ENCODE peak calls at places on chromosomes 6 and 20, in ten cellular contexts. A, P, N, Q, J, Z, W, F, M and C are unnamed samples.

GRCh38 chr6:39228992-39229767 is at the start of gene KCNK5:
- DNase-seq in M (peak), A (peak), N (peak), P (peak), Z (no peak), Q (peak), F (no peak), W (peak), J (peak), C (peak)

GRCh38 chr6:20153194-20153593 is 59.1 kb downstream of the MBOAT1 start:
- DNase-seq in J (no peak), M (no peak), A (no peak), Q (no peak), F (no peak), Z (no peak), W (peak), P (no peak), N (no peak), C (no peak)

GRCh38 chr6:113488812-113489685 is 368.1 kb upstream of the MARCKS start:
- DNase-seq in W (no peak), N (no peak), F (no peak), Q (no peak), P (no peak), A (no peak), Z (no peak), J (no peak), M (no peak), C (no peak)

GRCh38 chr6:136387316-136387715 is 97.7 kb upstream of the BCLAF1 start:
- DNase-seq in Q (no peak), A (no peak), F (no peak), W (no peak), P (no peak), J (no peak), N (no peak), Z (no peak), M (no peak), C (no peak)

GRCh38 chr6:138404666-138405337 is 779 bp downstream of the HEBP2 start:
- DNase-seq in W (no peak), N (peak), Z (no peak), F (no peak), Q (no peak), A (no peak), M (no peak), P (peak), J (no peak), C (peak)

GRCh38 chr6:147154454-147154853 is 49.8 kb upstream of the STXBP5 start:
- DNase-seq in Q (no peak), W (no peak), J (no peak), N (no peak), A (peak), Z (no peak), P (no peak), F (no peak), M (no peak), C (no peak)

GRCh38 chr6:20408851-20409250 is 7.2 kb downstream of the E2F3 start:
- DNase-seq in F (no peak), Z (no peak), J (no peak), Q (no peak), W (no peak), N (no peak), M (no peak), A (no peak), P (no peak), C (no peak)

GRCh38 chr6:137697267-137697938 is 169.7 kb upstream of the TNFAIP3 start:
- DNase-seq in Z (no peak), A (peak), Q (no peak), M (no peak), J (no peak), W (no peak), F (peak), N (peak), P (no peak), C (peak)

GRCh38 chr6:148720371-148720770 is 26.5 kb upstream of the UST start:
- DNase-seq in P (no peak), Z (no peak), W (no peak), F (no peak), Q (no peak), M (no peak), A (no peak), N (no peak), J (no peak), C (no peak)

GRCh38 chr6:14875678-14876063 is 370.2 kb upstream of the JARID2 start:
- DNase-seq in Z (peak), Q (no peak), A (no peak), W (no peak), J (no peak), P (no peak), F (no peak), N (no peak), M (no peak), C (no peak)

GRCh38 chr6:85015396-85015990 is 251.1 kb upstream of the TBX18 start:
- DNase-seq in F (no peak), A (peak), M (no peak), P (peak), Z (no peak), J (peak), Q (peak), W (peak), N (peak), C (peak)

GRCh38 chr20:38114353-38114791 is 50.7 kb downstream of the TGM2 start:
- DNase-seq in F (peak), N (no peak), W (no peak), J (no peak), M (no peak), A (peak), P (no peak), Q (no peak), Z (no peak), C (no peak)

GRCh38 chr6:138182939-138183791 is 21.4 kb downstream of the ARFGEF3 start:
- DNase-seq in N (peak), P (no peak), J (no peak), Q (no peak), W (no peak), A (no peak), F (peak), Z (no peak), M (no peak), C (no peak)

GRCh38 chr6:111536888-111537287 is 53.9 kb upstream of the REV3L start:
- DNase-seq in P (no peak), W (no peak), A (no peak), J (no peak), Q (no peak), F (peak), Z (no peak), N (no peak), M (no peak), C (no peak)

GRCh38 chr6:144547409-144547808 is 262.3 kb downstream of the UTRN start:
- DNase-seq in A (no peak), M (no peak), Q (no peak), J (no peak), Z (no peak), W (no peak), P (no peak), F (no peak), N (no peak), C (no peak)
- TF ChIP-seq EP300 in A (no peak), M (no peak), Q (no peak), J (no peak), Z (no peak), W (no peak), P (no peak), F (no peak), N (no peak), C (no peak)

DNA sequence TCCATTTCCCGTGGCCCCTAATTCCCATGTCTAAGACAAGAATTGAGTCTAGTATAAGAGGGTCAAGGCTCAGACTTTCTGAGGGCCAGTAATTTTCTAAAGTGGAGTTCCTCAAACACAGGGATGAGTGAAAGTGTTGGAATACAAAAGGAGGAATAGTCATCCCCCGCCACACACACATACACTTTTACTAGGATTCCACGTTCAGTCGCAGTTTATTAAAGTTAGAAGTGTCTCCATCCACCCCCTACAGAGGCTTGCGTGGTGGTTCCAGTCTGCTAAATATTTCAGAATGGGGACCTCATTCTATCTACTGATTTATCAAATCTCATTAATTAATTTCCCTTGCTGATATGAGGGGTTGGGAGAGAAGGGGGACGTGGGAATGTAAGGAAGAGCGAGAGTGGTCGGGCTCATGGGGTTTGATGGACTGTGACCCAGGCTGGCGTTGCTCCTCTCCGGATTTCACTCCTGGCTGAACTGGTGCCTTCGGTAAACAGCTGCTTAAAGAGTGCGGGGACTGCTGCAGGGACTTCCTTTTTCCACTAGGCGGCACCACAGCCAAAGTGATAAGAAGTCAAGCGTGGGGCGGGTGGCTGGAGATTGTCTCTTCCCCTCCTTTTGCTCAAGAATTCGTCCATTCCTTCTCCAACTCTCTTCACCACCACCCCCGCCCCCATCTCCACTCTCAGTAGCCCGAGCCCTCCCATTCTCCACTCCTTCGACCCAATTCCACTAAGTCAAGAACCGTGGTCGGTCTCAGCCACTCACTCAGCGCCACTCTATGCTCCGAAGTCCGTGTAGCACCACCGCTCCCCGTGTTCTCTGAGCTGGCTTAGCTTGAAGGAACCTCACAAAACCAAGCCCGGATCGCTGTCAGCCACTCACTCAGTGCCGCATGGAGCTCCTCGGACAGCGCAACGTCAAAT is 9.9 kb downstream of the TRIM31 start:
- DNase-seq in Q (peak), A (peak), N (peak), M (peak), W (no peak), P (peak), Z (peak), J (peak), F (peak), C (peak)
- TF ChIP-seq POLR2A in Q (no peak), A (no peak), N (peak), M (no peak), W (no peak), P (peak), Z (no peak), J (no peak), F (no peak), C (no peak)

GRCh38 chr6:109945091-109945490 is 33.0 kb upstream of the GPR6 start:
- DNase-seq in W (no peak), Q (no peak), M (no peak), F (no peak), Z (no peak), J (no peak), A (no peak), N (no peak), P (no peak), C (no peak)
- TF ChIP-seq EP300 in W (no peak), Q (no peak), M (no peak), F (no peak), Z (no peak), J (no peak), A (no peak), N (no peak), P (no peak), C (no peak)

DNA sequence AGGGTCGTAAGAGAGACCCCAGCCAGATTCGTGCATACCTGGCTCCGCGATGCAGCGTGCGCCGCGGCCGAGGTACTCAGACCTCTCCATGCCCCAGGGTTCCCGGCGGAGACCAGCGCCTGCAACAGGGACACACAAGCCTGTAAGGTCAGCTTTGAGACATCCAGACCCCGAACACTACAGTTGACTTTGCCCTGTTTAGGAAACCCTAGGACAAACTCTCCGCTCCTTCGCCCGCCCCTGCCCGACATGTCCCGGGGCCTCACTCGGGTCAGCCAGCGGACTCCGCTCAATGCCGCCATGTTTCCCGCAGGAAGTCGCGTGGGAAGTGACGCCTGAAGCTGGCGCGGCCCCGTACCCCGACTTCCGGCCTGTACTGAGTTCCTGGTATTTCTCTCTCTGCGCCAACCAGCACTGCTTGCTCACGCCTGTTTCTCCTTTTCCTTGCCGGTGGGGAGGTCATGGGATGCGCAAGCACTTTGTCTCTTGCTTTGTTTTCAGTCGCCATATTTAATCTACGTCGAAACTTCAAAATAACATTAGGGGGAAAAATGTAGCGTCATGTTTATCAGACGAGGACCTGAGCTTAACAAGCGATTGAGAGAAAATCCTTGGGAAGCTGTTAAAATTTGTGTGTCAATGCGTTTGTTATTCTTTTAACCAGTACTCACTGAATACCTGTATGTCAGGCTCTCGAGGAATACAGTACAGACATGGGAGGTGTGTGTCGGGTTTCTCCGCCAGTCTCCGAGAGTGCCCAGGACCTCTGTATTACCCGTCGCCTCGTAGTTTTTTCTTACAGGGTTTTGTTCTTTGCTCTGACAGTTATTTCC is at the start of gene IDH3B:
- DNase-seq in A (peak), Z (no peak), F (peak), P (peak), W (peak), J (peak), M (peak), Q (peak), N (peak), C (peak)
- TF ChIP-seq POLR2A in A (peak), Z (peak), F (no peak), P (peak), W (peak), J (no peak), M (no peak), Q (peak), N (peak), C (peak)

GRCh38 chr6:13538084-13538483 is 36.3 kb upstream of the SIRT5 start:
- DNase-seq in Q (no peak), N (no peak), Z (no peak), A (peak), F (no peak), W (no peak), P (peak), M (no peak), J (no peak), C (no peak)
- TF ChIP-seq EP300 in Q (no peak), N (no peak), Z (no peak), A (no peak), F (no peak), W (no peak), P (no peak), M (no peak), J (no peak), C (no peak)

GRCh38 chr6:31844507-31844906 is 17.0 kb downstream of the HSPA1B start:
- DNase-seq in N (no peak), Z (no peak), M (no peak), P (no peak), W (no peak), F (no peak), Q (no peak), A (no peak), J (no peak), C (no peak)
- TF ChIP-seq POLR2A in N (no peak), Z (peak), M (no peak), P (no peak), W (no peak), F (no peak), Q (no peak), A (no peak), J (no peak), C (no peak)

DNA sequence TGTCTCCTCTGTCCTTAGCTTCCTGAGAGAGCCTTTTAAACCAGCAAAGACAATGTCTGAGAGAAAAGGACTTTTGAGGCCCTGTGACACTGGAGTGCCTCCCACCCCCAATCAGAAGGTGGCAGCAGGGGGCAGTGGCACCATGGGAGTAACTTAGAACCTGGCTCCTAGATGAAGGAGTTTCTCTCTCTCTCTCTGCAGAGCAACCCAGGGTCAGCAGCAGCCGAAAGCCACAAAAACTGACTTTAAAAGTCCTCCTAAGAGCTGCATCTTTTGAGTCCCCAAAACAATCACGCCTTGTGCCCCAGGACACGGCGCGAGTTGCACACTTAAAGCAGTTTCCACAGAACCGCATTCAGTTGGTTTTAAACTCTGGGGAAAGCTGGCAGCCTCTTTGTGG is 5.3 kb upstream of the TCP11 start:
- DNase-seq in F (no peak), W (no peak), Z (no peak), M (no peak), Q (peak), A (peak), P (no peak), J (peak), N (peak), C (no peak)
- TF ChIP-seq EP300 in F (no peak), W (no peak), Z (no peak), M (no peak), Q (no peak), A (no peak), P (no peak), J (no peak), N (no peak), C (no peak)